ENCODE peak calls at places on chromosomes 11 and 22, in five cellular contexts. J is hypothalamus; R is activated effector memory CD4-positive, alpha-beta T cell treated with Interleukin-2 at 50 U/mL for 16 hours; E is left ventricle myocardium inferior; U is activated T-helper 1 cell treated with anti-CD3 and anti-CD28 coated beads, Interleukin-12 subunit alpha, Interleukin-12 subunit beta, Interleukin-2, Interleukin-4 antibody, amounts not matched to agents 30 ng/mL and 10 ng/mL and 1 ng/mL, durations not matched to agents 14 hours and 24 hours and 36 hours. M is an unnamed sample.

GRCh38 chr11:6203327-6203726 is 2.0 kb upstream of the C11orf42 start:
- DNase-seq in R (no peak), U (peak), E (no peak), J (no peak), M (no peak)

GRCh38 chr11:88340366-88340930 is 2.9 kb upstream of the CTSC start:
- DNase-seq in U (no peak), R (no peak), J (no peak), E (no peak), M (no peak)

GRCh38 chr22:41910050-41910598 is 4.8 kb downstream of the SHISA8 start:
- DNase-seq in R (no peak), U (no peak), J (no peak), E (peak), M (peak)

GRCh38 chr22:50545522-50546325 is at the start of gene KLHDC7B:
- DNase-seq in J (no peak), U (no peak), R (no peak), E (no peak), M (no peak)

GRCh38 chr11:43505171-43505570 is 146.5 kb downstream of the TTC17 start:
- DNase-seq in E (no peak), J (no peak), R (no peak), U (no peak), M (no peak)

GRCh38 chr11:133906241-133906640 is 50.5 kb downstream of the IGSF9B start:
- DNase-seq in R (no peak), E (no peak), J (no peak), U (no peak), M (no peak)

GRCh38 chr22:17430298-17430900 is 61.1 kb downstream of the CECR2 start:
- DNase-seq in E (no peak), R (no peak), U (no peak), J (no peak), M (no peak)

GRCh38 chr11:34366522-34366921 is 8.7 kb upstream of the ABTB2 start:
- DNase-seq in U (no peak), R (no peak), J (no peak), E (no peak), M (no peak)

GRCh38 chr11:128116447-128117240 is 470.7 kb downstream of the ETS1 start:
- DNase-seq in R (no peak), J (no peak), U (no peak), E (no peak), M (no peak)

GRCh38 chr11:11731311-11732083 is 109.7 kb upstream of the GALNT18 start:
- DNase-seq in J (no peak), E (no peak), R (no peak), U (no peak), M (peak)

GRCh38 chr11:20276661-20277000 is 86.9 kb upstream of the HTATIP2 start:
- DNase-seq in E (no peak), J (no peak), R (no peak), U (no peak), M (no peak)

GRCh38 chr11:35682230-35683195 is 19.9 kb downstream of the TRIM44 start:
- DNase-seq in J (no peak), E (no peak), U (no peak), R (no peak), M (no peak)

GRCh38 chr11:6646631-6647281 is 8.9 kb downstream of the DCHS1 start:
- DNase-seq in U (no peak), R (no peak), E (peak), J (no peak), M (peak)

GRCh38 chr11:11607772-11608171 is 14.0 kb downstream of the GALNT18 start:
- DNase-seq in J (no peak), R (no peak), E (no peak), U (no peak), M (no peak)

GRCh38 chr11:117223741-117224685 is 7.9 kb downstream of the PCSK7 start:
- DNase-seq in U (no peak), E (no peak), J (no peak), R (no peak), M (no peak)

GRCh38 chr11:61183645-61184044 is 19.7 kb upstream of the PGA3 start:
- DNase-seq in E (no peak), J (no peak), R (no peak), U (no peak), M (no peak)

GRCh38 chr22:19041403-19042074 is 80.7 kb downstream of the DGCR2 start:
- DNase-seq in J (no peak), R (no peak), E (no peak), U (no peak), M (no peak)

GRCh38 chr11:58573451-58574104 is 2.1 kb downstream of the LPXN start:
- DNase-seq in R (peak), J (no peak), E (peak), U (no peak), M (peak)

GRCh38 chr22:45877651-45878050 is 99.3 kb downstream of the WNT7B start:
- DNase-seq in E (no peak), U (no peak), R (no peak), J (no peak), M (no peak)

GRCh38 chr11:108338750-108339149 is 115.9 kb downstream of the ATM start:
- DNase-seq in E (no peak), R (no peak), J (no peak), U (no peak), M (no peak)

GRCh38 chr11:123054301-123055065 is 7.5 kb downstream of the HSPA8 start:
- DNase-seq in U (no peak), J (no peak), R (no peak), E (no peak), M (no peak)

GRCh38 chr22:28112130-28112529 is 193.1 kb upstream of the PITPNB start:
- DNase-seq in R (no peak), J (no peak), E (no peak), U (no peak), M (no peak)

GRCh38 chr22:39284983-39285382 is 34.4 kb downstream of the RPL3 start:
- DNase-seq in E (no peak), U (no peak), R (no peak), J (no peak), M (no peak)

GRCh38 chr11:113179181-113179701 is 135.1 kb upstream of the TTC12 start:
- DNase-seq in U (no peak), E (no peak), R (no peak), J (no peak), M (no peak)

GRCh38 chr11:70111269-70112016 is 33.3 kb downstream of the ANO1 start:
- DNase-seq in U (no peak), J (no peak), R (no peak), E (peak), M (peak)

GRCh38 chr11:29534831-29535230 is 482.0 kb downstream of the KCNA4 start:
- DNase-seq in U (no peak), E (no peak), J (no peak), R (no peak), M (no peak)

GRCh38 chr11:92964471-92964870 is 5.0 kb upstream of the MTNR1B start:
- DNase-seq in J (no peak), E (no peak), R (no peak), U (no peak), M (no peak)

GRCh38 chr11:65588199-65589054 is 7.2 kb downstream of the KCNK7 start:
- DNase-seq in E (peak), R (peak), U (peak), J (peak), M (peak)

GRCh38 chr11:76739798-76740197 is 43.4 kb upstream of the TSKU start:
- DNase-seq in U (no peak), R (no peak), J (no peak), E (no peak), M (no peak)

GRCh38 chr11:1081601-1082311 is 7.1 kb downstream of the MUC2 start:
- DNase-seq in E (no peak), R (no peak), U (no peak), J (no peak), M (peak)

GRCh38 chr11:124071622-124071948 is 30.5 kb upstream of the OR10G7 start:
- DNase-seq in R (no peak), E (no peak), J (no peak), U (no peak), M (no peak)

GRCh38 chr11:43367382-43368178 is 8.9 kb downstream of the TTC17 start:
- DNase-seq in J (no peak), U (no peak), R (no peak), E (no peak), M (no peak)

GRCh38 chr22:26681395-26681821 is 24.0 kb downstream of the MIAT start:
- DNase-seq in R (no peak), U (no peak), E (no peak), J (no peak), M (no peak)

GRCh38 chr11:66443602-66444001 is 5.0 kb upstream of the MRPL11 start:
- DNase-seq in U (no peak), J (no peak), E (no peak), R (no peak), M (no peak)

GRCh38 chr22:21768435-21768834 is 32.8 kb upstream of the YPEL1 start:
- DNase-seq in J (no peak), E (no peak), U (no peak), R (no peak), M (no peak)

GRCh38 chr22:31248138-31248745 is 36.1 kb downstream of the LIMK2 start:
- DNase-seq in R (peak), E (peak), J (peak), U (peak), M (peak)

GRCh38 chr22:21443057-21443734 is 24.0 kb upstream of the TMEM191C start:
- DNase-seq in J (no peak), E (no peak), R (no peak), U (no peak), M (peak)

M was measured in Right ventricle myocardium superior.